ENCODE peak calls at places on chromosome 1, in six cellular contexts. X is IMR-90, G is fibroblast of mammary gland, S is T47D, E is NAMALWA, J is RPMI7951. F is an unnamed sample.

GRCh38 chr1:47023268-47024137 is at the start of gene CYP4X1:
- DNase-seq in X (no peak), G (no peak), S (peak), E (no peak), J (no peak), F (no peak)

GRCh38 chr1:78673120-78673519 is 23.5 kb downstream of the IFI44 start:
- DNase-seq in X (no peak), G (no peak), S (peak), E (peak), J (no peak), F (peak)

GRCh38 chr1:18581420-18581880 is 49.2 kb upstream of the PAX7 start:
- DNase-seq in X (no peak), G (peak), S (peak), E (peak), J (no peak), F (peak)

GRCh38 chr1:225342695-225343094 is 85.1 kb downstream of the LBR start:
- DNase-seq in X (no peak), G (no peak), S (no peak), E (no peak), J (no peak), F (no peak)

GRCh38 chr1:234696148-234696576 is 86.2 kb upstream of the IRF2BP2 start:
- DNase-seq in X (no peak), G (no peak), S (no peak), E (no peak), J (no peak), F (no peak)

GRCh38 chr1:182725264-182725965 is 41.0 kb upstream of the RGS8 start:
- DNase-seq in X (peak), G (no peak), S (no peak), E (no peak), J (no peak), F (no peak)

GRCh38 chr1:47696911-47697441 is 259.1 kb downstream of the FOXD2 start:
- DNase-seq in X (no peak), G (no peak), S (no peak), E (no peak), J (no peak), F (no peak)

GRCh38 chr1:65044411-65044810 is 78.1 kb upstream of the JAK1 start:
- DNase-seq in X (no peak), G (no peak), S (peak), E (peak), J (no peak), F (peak)

GRCh38 chr1:5983361-5984103 is 8.7 kb downstream of the NPHP4 start:
- DNase-seq in X (peak), G (peak), S (no peak), E (no peak), J (peak), F (no peak)

GRCh38 chr1:209808059-209808494 is 2.1 kb upstream of the IRF6 start:
- DNase-seq in X (peak), G (peak), S (no peak), E (no peak), J (peak), F (peak)

GRCh38 chr1:12150456-12151200 is 16.2 kb upstream of the TNFRSF1B start:
- DNase-seq in X (no peak), G (no peak), S (no peak), E (peak), J (no peak), F (no peak)

GRCh38 chr1:40652452-40652851 is 13.0 kb downstream of the RIMS3 start:
- DNase-seq in X (no peak), G (no peak), S (no peak), E (no peak), J (no peak), F (no peak)

GRCh38 chr1:160315359-160315758 is 27.7 kb downstream of the COPA start:
- DNase-seq in X (no peak), G (no peak), S (peak), E (no peak), J (no peak), F (no peak)

GRCh38 chr1:32339363-32339978 is 3.4 kb upstream of the MARCKSL1 start:
- DNase-seq in X (peak), G (peak), S (no peak), E (no peak), J (peak), F (no peak)

GRCh38 chr1:90824551-90824950 is 107.4 kb upstream of the BARHL2 start:
- DNase-seq in X (no peak), G (no peak), S (no peak), E (no peak), J (no peak), F (no peak)

GRCh38 chr1:156417700-156418015 is 48.6 kb downstream of the RHBG start:
- DNase-seq in X (no peak), G (no peak), S (no peak), E (no peak), J (no peak), F (no peak)

GRCh38 chr1:4778056-4778455 is 123.6 kb downstream of the AJAP1 start:
- DNase-seq in X (no peak), G (no peak), S (peak), E (no peak), J (peak), F (no peak)

GRCh38 chr1:21840981-21841380 is 28.9 kb downstream of the LDLRAD2 start:
- DNase-seq in X (no peak), G (no peak), S (no peak), E (no peak), J (no peak), F (no peak)

GRCh38 chr1:85550784-85551516 is 29.6 kb upstream of the CCN1 start:
- DNase-seq in X (peak), G (peak), S (peak), E (no peak), J (no peak), F (no peak)

F was measured in RPMI8226.